ENCODE peak calls at places on chromosomes 2 and 18, in eight cellular contexts. Z is cardiac muscle cell, X is body of pancreas, Q is A549, O is fibroblast of lung, Y is sigmoid colon, K is colonic mucosa, L is ovary. N is an unnamed sample. For H3K9me3, the result is how much of the 10 kb centered on the place peaks cover.

GRCh38 chr2:65368464-65368863 is 63.9 kb downstream of the SPRED2 start:
- DNase-seq in Z (no peak), X (no peak), Q (no peak), O (no peak), Y (no peak), K (no peak), L (no peak), N (no peak)

GRCh38 chr18:79897940-79898625 is 53.4 kb downstream of the SLC66A2 start:
- DNase-seq in Z (no peak), X (no peak), Q (no peak), O (no peak), Y (no peak), K (no peak), L (no peak), N (peak)

GRCh38 chr2:85853499-85854165 is 35.2 kb downstream of the ST3GAL5 start:
- DNase-seq in Z (no peak), X (no peak), Q (no peak), O (no peak), Y (no peak), K (no peak), L (no peak), N (no peak)

GRCh38 chr2:42792583-42793313 is at the start of gene HAAO:
- DNase-seq in Z (peak), X (peak), Q (no peak), O (no peak), Y (peak), K (peak), L (peak), N (no peak)

GRCh38 chr2:10820562-10820961 is 8.0 kb upstream of the PDIA6 start:
- DNase-seq in Z (no peak), X (no peak), Q (no peak), O (no peak), Y (peak), K (no peak), L (peak), N (no peak)

GRCh38 chr2:28182348-28182747 is 210.3 kb upstream of the FOSL2 start:
- DNase-seq in Z (no peak), X (no peak), Q (no peak), O (no peak), Y (no peak), K (no peak), L (no peak), N (no peak)

GRCh38 chr2:28617502-28618184 is 121.8 kb downstream of the PLB1 start:
- DNase-seq in Z (no peak), X (no peak), Q (no peak), O (no peak), Y (no peak), K (no peak), L (no peak), N (no peak)

GRCh38 chr2:222912117-222912516 is 51.3 kb downstream of the ACSL3 start:
- DNase-seq in Z (peak), X (no peak), Q (no peak), O (no peak), Y (no peak), K (no peak), L (no peak), N (no peak)

DNA sequence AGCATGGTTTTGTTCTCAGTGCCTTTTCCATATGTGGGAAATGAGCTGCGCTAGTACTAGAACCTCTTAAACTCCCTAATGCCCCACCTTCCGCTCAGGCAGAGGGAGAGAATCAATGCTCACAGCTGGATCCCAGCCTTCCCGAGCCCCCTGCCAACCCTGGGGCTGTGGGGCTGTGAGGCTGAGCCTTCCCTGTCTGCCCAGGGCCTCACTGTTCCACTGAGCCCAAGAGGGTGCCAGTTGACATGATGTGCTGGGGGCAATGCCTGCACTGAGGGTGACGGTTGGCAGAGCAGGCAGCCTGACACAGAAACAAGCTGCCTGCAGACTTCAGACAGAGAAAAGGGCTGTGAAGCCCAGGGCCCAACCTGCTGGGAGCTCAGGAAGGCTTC is 602.4 kb upstream of the RAB6C start:
- DNase-seq in Z (no peak), X (no peak), Q (no peak), O (no peak), Y (no peak), K (no peak), L (no peak), N (no peak)
- H3K9me3 ChIP-seq in Z (under half), X (under half), Q (under half), O (under half), Y (under half), K (under half), L (under half), N (under half)

GRCh38 chr2:15120578-15120977 is 440.6 kb downstream of the NBAS start:
- DNase-seq in Z (no peak), X (no peak), Q (no peak), O (no peak), Y (no peak), K (no peak), L (no peak), N (no peak)
- H3K27ac ChIP-seq in Z (no peak), X (no peak), Q (no peak), O (no peak), Y (no peak), K (no peak), L (no peak), N (no peak)

DNA sequence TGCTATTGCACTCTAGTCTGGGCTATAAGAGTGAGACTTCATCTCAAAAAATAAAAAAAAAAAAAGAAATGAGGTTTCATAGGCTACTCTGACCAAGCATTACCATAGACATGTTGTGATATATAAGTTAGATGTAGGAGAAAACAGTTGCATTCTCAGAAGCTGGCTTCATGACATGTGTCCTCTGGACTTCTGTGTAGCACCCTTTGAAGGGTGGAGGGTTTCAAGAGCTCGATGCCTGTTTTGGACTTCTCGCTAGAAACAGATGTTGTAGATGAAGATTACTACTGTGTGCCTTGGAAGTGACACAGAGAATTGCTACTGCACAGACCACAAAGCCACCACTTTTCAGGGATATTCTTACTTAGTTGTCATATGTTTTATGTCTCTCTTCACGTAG is 91.0 kb downstream of the TMEM247 start:
- DNase-seq in Z (no peak), X (no peak), Q (no peak), O (no peak), Y (no peak), K (no peak), L (no peak), N (no peak)
- H3K4me3 ChIP-seq in Z (no peak), X (no peak), Q (no peak), O (no peak), Y (no peak), K (no peak), L (no peak), N (no peak)

DNA sequence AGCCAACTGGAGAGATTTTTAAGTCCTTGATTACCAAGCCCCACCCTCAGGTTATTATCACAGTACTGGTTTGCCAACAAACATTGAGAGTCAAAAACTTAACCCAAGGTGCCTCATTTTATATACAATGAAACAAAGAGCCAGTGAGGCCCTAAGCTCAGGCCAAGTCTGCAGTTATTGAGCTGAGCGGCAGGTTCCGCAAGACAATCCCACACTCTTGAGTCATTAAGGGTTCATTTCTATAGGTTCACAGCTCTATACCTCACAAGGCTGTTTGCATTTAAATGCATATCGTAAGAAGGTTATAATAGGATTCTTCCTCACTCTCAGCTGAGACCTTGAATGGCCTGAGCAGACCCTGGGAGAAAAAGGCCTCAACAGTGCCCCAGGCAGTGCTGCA is 268.4 kb upstream of the RGPD4 start:
- DNase-seq in Z (no peak), X (no peak), Q (no peak), O (no peak), Y (no peak), K (no peak), L (no peak), N (no peak)
- H3K9me3 ChIP-seq in Z (under half), X (under half), Q (under half), O (under half), Y (under half), K (under half), L (under half), N (under half)

GRCh38 chr2:57908736-57909161 is 137.9 kb upstream of the VRK2 start:
- DNase-seq in Z (no peak), X (no peak), Q (no peak), O (no peak), Y (no peak), K (no peak), L (no peak), N (no peak)
- H3K27ac ChIP-seq in Z (no peak), X (no peak), Q (no peak), O (no peak), Y (no peak), K (no peak), L (no peak), N (no peak)

GRCh38 chr2:50345691-50346090 is 686.2 kb downstream of the NRXN1 start:
- DNase-seq in Z (no peak), X (no peak), Q (no peak), O (no peak), Y (no peak), K (no peak), L (no peak), N (no peak)
- H3K4me3 ChIP-seq in Z (peak), X (no peak), Q (no peak), O (no peak), Y (no peak), K (no peak), L (no peak), N (no peak)

GRCh38 chr2:107625982-107626381 is 200.7 kb upstream of the RGPD4 start:
- DNase-seq in Z (no peak), X (no peak), Q (no peak), O (no peak), Y (no peak), K (no peak), L (no peak), N (no peak)

GRCh38 chr2:107618769-107619168 is 207.9 kb upstream of the RGPD4 start:
- DNase-seq in Z (no peak), X (no peak), Q (no peak), O (no peak), Y (no peak), K (no peak), L (no peak), N (no peak)

GRCh38 chr2:107627164-107627563 is 199.5 kb upstream of the RGPD4 start:
- DNase-seq in Z (peak), X (no peak), Q (no peak), O (no peak), Y (no peak), K (no peak), L (no peak), N (no peak)

GRCh38 chr2:107621186-107621835 is 205.4 kb upstream of the RGPD4 start:
- DNase-seq in Z (no peak), X (no peak), Q (no peak), O (no peak), Y (no peak), K (no peak), L (no peak), N (no peak)

GRCh38 chr2:107622741-107623310 is 203.9 kb upstream of the RGPD4 start:
- DNase-seq in Z (peak), X (no peak), Q (no peak), O (peak), Y (no peak), K (no peak), L (no peak), N (no peak)
- H3K9me3 ChIP-seq in Z (under half), X (under half), Q (under half), O (under half), Y (under half), K (under half), L (under half), N (under half)

GRCh38 chr2:231682546-231683291 is 25.6 kb upstream of the PTMA start:
- DNase-seq in Z (no peak), X (no peak), Q (no peak), O (no peak), Y (no peak), K (no peak), L (no peak), N (no peak)
- H3K27ac ChIP-seq in Z (peak), X (no peak), Q (no peak), O (no peak), Y (no peak), K (no peak), L (no peak), N (no peak)

GRCh38 chr2:229269146-229269545 is 1.9 kb downstream of the PID1 start:
- DNase-seq in Z (no peak), X (no peak), Q (no peak), O (no peak), Y (peak), K (no peak), L (no peak), N (no peak)
- H3K4me3 ChIP-seq in Z (no peak), X (no peak), Q (no peak), O (peak), Y (peak), K (peak), L (peak), N (no peak)

GRCh38 chr2:48906640-48907039 is 151.1 kb upstream of the LHCGR start:
- DNase-seq in Z (no peak), X (no peak), Q (no peak), O (no peak), Y (no peak), K (no peak), L (no peak), N (no peak)
- H3K9me3 ChIP-seq in Z (under half), X (under half), Q (under half), O (under half), Y (under half), K (under half), L (under half), N (under half)